ENCODE peak calls at places on chromosomes 4 and X, in ten cellular contexts. O is IMR-90, K is psoas muscle, W is cardiac muscle cell, J is GM13976, P is brain microvascular endothelial cell, Q is glutamatergic neuron, X is fibroblast of lung, Z is Panc1, V is fibroblast of pulmonary artery. A is an unnamed sample.

GRCh38 chr4:157217708-157218107 is 2.8 kb upstream of the GRIA2 start:
- DNase-seq in O (peak), K (no peak), W (peak), J (peak), P (no peak), Q (no peak), X (peak), Z (no peak), V (peak), A (no peak)

GRCh38 chr4:4598851-4599411 is 57.1 kb upstream of the STX18 start:
- DNase-seq in O (no peak), K (no peak), W (no peak), J (no peak), P (no peak), Q (no peak), X (no peak), Z (no peak), V (no peak), A (no peak)

GRCh38 chr4:27278615-27279014 is 418.0 kb downstream of the STIM2 start:
- DNase-seq in O (peak), K (no peak), W (peak), J (no peak), P (peak), Q (no peak), X (peak), Z (no peak), V (peak), A (no peak)

GRCh38 chr4:176034498-176034897 is 31.1 kb upstream of the WDR17 start:
- DNase-seq in O (peak), K (no peak), W (peak), J (no peak), P (no peak), Q (no peak), X (peak), Z (peak), V (peak), A (peak)

GRCh38 chrX:19846995-19847790 is 40.2 kb downstream of the SH3KBP1 start:
- DNase-seq in O (peak), K (no peak), W (peak), J (no peak), P (peak), Q (no peak), X (peak), Z (no peak), V (peak), A (peak)

GRCh38 chr4:34158883-34159282 is 2085.4 kb downstream of the ARAP2 start:
- DNase-seq in O (peak), K (no peak), W (no peak), J (no peak), P (no peak), Q (no peak), X (peak), Z (no peak), V (no peak), A (peak)

GRCh38 chr4:118259103-118259502 is 93.7 kb downstream of the PRSS12 start:
- DNase-seq in O (no peak), K (no peak), W (no peak), J (no peak), P (no peak), Q (no peak), X (no peak), Z (no peak), V (no peak), A (no peak)

GRCh38 chr4:183173580-183174526 is 74.8 kb downstream of the WWC2 start:
- DNase-seq in O (peak), K (no peak), W (peak), J (no peak), P (peak), Q (no peak), X (peak), Z (no peak), V (peak), A (no peak)

GRCh38 chr4:101232074-101232776 is 115.1 kb downstream of the PPP3CA start:
- DNase-seq in O (peak), K (peak), W (peak), J (no peak), P (peak), Q (no peak), X (peak), Z (no peak), V (peak), A (peak)

GRCh38 chr4:91826186-91826585 is 477.6 kb upstream of the GRID2 start:
- DNase-seq in O (no peak), K (no peak), W (peak), J (no peak), P (peak), Q (no peak), X (peak), Z (no peak), V (peak), A (no peak)

GRCh38 chr4:109985993-109986640 is 73.4 kb downstream of the EGF start:
- DNase-seq in O (no peak), K (no peak), W (no peak), J (no peak), P (no peak), Q (no peak), X (peak), Z (no peak), V (no peak), A (no peak)

GRCh38 chrX:23783569-23784486 is 855 bp downstream of the SAT1 start:
- DNase-seq in O (no peak), K (no peak), W (peak), J (no peak), P (no peak), Q (no peak), X (peak), Z (no peak), V (peak), A (no peak)

GRCh38 chrX:23782455-23782854 is 518 bp upstream of the SAT1 start:
- DNase-seq in O (no peak), K (no peak), W (no peak), J (no peak), P (no peak), Q (no peak), X (no peak), Z (no peak), V (peak), A (no peak)

GRCh38 chrX:23782863-23783568 is at the start of gene SAT1:
- DNase-seq in O (peak), K (peak), W (peak), J (peak), P (peak), Q (peak), X (peak), Z (no peak), V (peak), A (peak)

GRCh38 chrX:23776363-23776762 is 6.6 kb upstream of the SAT1 start:
- DNase-seq in O (no peak), K (no peak), W (no peak), J (no peak), P (no peak), Q (no peak), X (no peak), Z (no peak), V (no peak), A (no peak)

GRCh38 chrX:23779025-23779424 is 3.9 kb upstream of the SAT1 start:
- DNase-seq in O (peak), K (no peak), W (no peak), J (no peak), P (peak), Q (no peak), X (peak), Z (no peak), V (peak), A (peak)
- TF ChIP-seq CTCF in O (peak), K (no peak), W (no peak), J (no peak), P (peak), Q (no peak), X (peak), Z (peak), V (peak), A (peak)

GRCh38 chrX:46648660-46649059 is 75.1 kb downstream of the CHST7 start:
- DNase-seq in O (no peak), K (no peak), W (no peak), J (no peak), P (no peak), Q (no peak), X (no peak), Z (no peak), V (no peak), A (no peak)

GRCh38 chrX:46643636-46644035 is 70.1 kb downstream of the CHST7 start:
- DNase-seq in O (no peak), K (no peak), W (no peak), J (no peak), P (no peak), Q (no peak), X (no peak), Z (no peak), V (no peak), A (no peak)

GRCh38 chrX:46649421-46650260 is 76.1 kb downstream of the CHST7 start:
- DNase-seq in O (peak), K (peak), W (peak), J (no peak), P (no peak), Q (no peak), X (no peak), Z (no peak), V (peak), A (no peak)

GRCh38 chrX:46645614-46646013 is 72.0 kb downstream of the CHST7 start:
- DNase-seq in O (no peak), K (no peak), W (no peak), J (no peak), P (no peak), Q (no peak), X (no peak), Z (no peak), V (no peak), A (no peak)

GRCh38 chrX:46647251-46647650 is 73.7 kb downstream of the CHST7 start:
- DNase-seq in O (no peak), K (no peak), W (no peak), J (no peak), P (no peak), Q (no peak), X (peak), Z (no peak), V (no peak), A (no peak)
- TF ChIP-seq CTCF in O (no peak), K (no peak), W (no peak), J (no peak), P (no peak), Q (no peak), X (no peak), Z (no peak), V (no peak), A (no peak)

GRCh38 chrX:129449141-129449540 is 74.1 kb downstream of the SMARCA1 start:
- DNase-seq in O (no peak), K (no peak), W (no peak), J (no peak), P (no peak), Q (no peak), X (no peak), Z (no peak), V (no peak), A (no peak)
- TF ChIP-seq CTCF in O (no peak), K (no peak), W (no peak), J (no peak), P (peak), Q (no peak), X (no peak), Z (peak), V (peak), A (peak)

GRCh38 chr4:113398441-113399143 is 349.1 kb downstream of the ANK2 start:
- DNase-seq in O (no peak), K (no peak), W (no peak), J (no peak), P (no peak), Q (no peak), X (no peak), Z (no peak), V (no peak), A (no peak)

GRCh38 chr4:113394108-113394729 is 344.8 kb downstream of the ANK2 start:
- DNase-seq in O (no peak), K (no peak), W (no peak), J (no peak), P (no peak), Q (no peak), X (no peak), Z (no peak), V (no peak), A (no peak)

GRCh38 chr4:113390850-113391249 is 341.4 kb downstream of the ANK2 start:
- DNase-seq in O (no peak), K (no peak), W (no peak), J (no peak), P (no peak), Q (no peak), X (no peak), Z (no peak), V (no peak), A (no peak)

GRCh38 chr4:113397114-113397701 is 347.8 kb downstream of the ANK2 start:
- DNase-seq in O (peak), K (no peak), W (peak), J (no peak), P (peak), Q (no peak), X (peak), Z (no peak), V (peak), A (peak)

GRCh38 chr4:113394730-113395530 is 345.5 kb downstream of the ANK2 start:
- DNase-seq in O (peak), K (no peak), W (peak), J (peak), P (peak), Q (no peak), X (peak), Z (peak), V (peak), A (peak)
- TF ChIP-seq CTCF in O (peak), K (peak), W (peak), J (peak), P (peak), Q (peak), X (peak), Z (peak), V (peak), A (peak)

GRCh38 chr4:159289682-159290081 is 186.8 kb downstream of the RAPGEF2 start:
- DNase-seq in O (no peak), K (no peak), W (no peak), J (no peak), P (no peak), Q (no peak), X (no peak), Z (no peak), V (no peak), A (no peak)
- TF ChIP-seq CTCF in O (no peak), K (no peak), W (no peak), J (no peak), P (no peak), Q (no peak), X (no peak), Z (no peak), V (no peak), A (no peak)